ENCODE peak calls at places on chromosomes 2 and 18, in four cellular contexts. V is endothelial cell of umbilical vein, B is prostate gland, Q is suprapubic skin. S is an unnamed sample.

GRCh38 chr18:11951390-11951851 is 29.9 kb upstream of the IMPA2 start:
- DNase-seq in V (no peak), B (no peak), Q (no peak), S (no peak)

GRCh38 chr2:68475110-68475509 is 7.7 kb downstream of the APLF start:
- DNase-seq in V (no peak), B (no peak), Q (no peak), S (no peak)

GRCh38 chr2:39568561-39569006 is 97.1 kb upstream of the TMEM178A start:
- DNase-seq in V (peak; percentile 89), B (no peak), Q (no peak), S (peak; percentile 23)

GRCh38 chr2:191255271-191255670 is 10.1 kb downstream of the MYO1B start:
- DNase-seq in V (no peak), B (no peak), Q (no peak), S (no peak)

GRCh38 chr2:201040867-201041628 is 30.4 kb downstream of the HYCC2 start:
- DNase-seq in V (no peak), B (no peak), Q (no peak), S (no peak)

GRCh38 chr2:216540920-216541319 is 42.3 kb downstream of the RPL37A start:
- DNase-seq in V (no peak), B (peak; percentile 27), Q (no peak), S (no peak)

GRCh38 chr18:58416704-58417683 is 211.9 kb downstream of the ALPK2 start:
- DNase-seq in V (no peak), B (no peak), Q (no peak), S (no peak)

GRCh38 chr18:11146238-11146946 is 3.0 kb downstream of the PIEZO2 start:
- DNase-seq in V (no peak), B (no peak), Q (no peak), S (no peak)

GRCh38 chr2:113826346-113827285 is 63.3 kb upstream of the ACTR3 start:
- DNase-seq in V (no peak), B (no peak), Q (no peak), S (no peak)

GRCh38 chr18:13831864-13832508 is 8.0 kb downstream of the MC5R start:
- DNase-seq in V (no peak), B (no peak), Q (no peak), S (no peak)

GRCh38 chr2:3598197-3598910 is 3.4 kb downstream of the COLEC11 start:
- DNase-seq in V (no peak), B (no peak), Q (no peak), S (no peak)

GRCh38 chr2:44171018-44171417 is 2.3 kb downstream of the PPM1B start:
- DNase-seq in V (peak; percentile 41), B (no peak), Q (no peak), S (no peak)

GRCh38 chr2:217307023-217307422 is 447.2 kb upstream of the TNP1 start:
- DNase-seq in V (no peak), B (no peak), Q (no peak), S (no peak)

GRCh38 chr2:71455741-71456569 is 2.6 kb downstream of the DYSF start:
- DNase-seq in V (peak; percentile 71), B (no peak), Q (no peak), S (no peak)

GRCh38 chr2:164617466-164617865 is 3.8 kb downstream of the GRB14 start:
- DNase-seq in V (peak; percentile 50), B (no peak), Q (no peak), S (peak; percentile 72)

GRCh38 chr2:172525601-172526000 is 30.3 kb upstream of the PDK1 start:
- DNase-seq in V (no peak), B (no peak), Q (no peak), S (no peak)

GRCh38 chr2:70062270-70062669 is 25.0 kb upstream of the PCBP1 start:
- DNase-seq in V (no peak), B (no peak), Q (no peak), S (no peak)

DNA sequence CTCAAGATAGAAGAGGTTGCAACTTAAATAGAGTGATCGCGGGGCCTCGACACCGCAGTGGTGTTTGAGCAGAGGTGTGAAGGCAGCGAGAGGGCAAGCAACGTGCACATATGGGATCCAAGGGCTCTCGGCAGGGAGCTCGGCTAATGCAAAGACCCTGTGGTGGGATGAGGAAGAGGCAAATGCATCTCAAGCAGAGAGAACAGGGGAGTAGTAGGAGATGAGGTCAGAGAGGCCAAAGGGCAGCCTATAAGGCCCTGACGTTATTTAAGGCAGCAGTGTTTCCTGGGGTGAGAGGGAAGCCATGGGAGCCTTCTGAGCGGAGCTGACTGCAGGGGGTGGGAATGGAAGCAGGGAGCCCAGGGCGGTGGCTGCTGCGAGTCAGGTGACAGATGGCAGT is 74.5 kb downstream of the MRPS9 start:
- DNase-seq in V (no peak), B (no peak), Q (no peak), S (no peak)
- TF ChIP-seq POLR2A in V (no peak), B (no peak), Q (no peak), S (no peak)

DNA sequence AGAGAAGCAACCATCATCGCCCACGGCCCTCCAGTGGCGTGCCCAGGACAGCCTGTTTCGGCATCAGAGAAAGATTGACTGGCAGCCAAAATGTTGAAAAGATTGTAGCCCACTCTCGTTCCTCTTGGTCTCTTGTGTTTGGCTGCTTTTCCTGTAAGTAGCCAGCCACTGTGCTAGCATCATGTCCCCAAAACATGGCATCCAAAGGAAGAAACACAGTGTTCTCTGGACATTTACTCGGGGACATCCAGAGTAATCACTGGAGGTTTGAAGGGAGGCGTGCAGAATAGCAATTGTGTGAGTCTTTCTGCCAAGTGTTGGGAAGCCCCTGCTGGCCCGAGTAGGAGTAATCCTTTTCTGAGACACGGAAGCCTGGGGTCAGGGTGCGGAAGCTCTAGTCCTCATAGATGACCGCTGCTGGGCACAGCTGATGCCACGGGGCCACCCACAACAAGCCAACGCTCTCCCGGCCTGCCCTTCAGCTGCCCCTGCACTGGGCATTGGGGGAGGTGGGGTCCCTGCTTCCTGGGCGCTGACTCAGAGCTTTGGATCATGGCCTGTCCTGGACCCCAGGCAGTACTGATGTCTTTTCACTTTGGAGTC is 24.8 kb upstream of the HDAC4 start:
- DNase-seq in V (no peak), B (no peak), Q (no peak), S (no peak)
- TF ChIP-seq POLR2A in V (no peak), B (no peak), Q (no peak), S (no peak)

DNA sequence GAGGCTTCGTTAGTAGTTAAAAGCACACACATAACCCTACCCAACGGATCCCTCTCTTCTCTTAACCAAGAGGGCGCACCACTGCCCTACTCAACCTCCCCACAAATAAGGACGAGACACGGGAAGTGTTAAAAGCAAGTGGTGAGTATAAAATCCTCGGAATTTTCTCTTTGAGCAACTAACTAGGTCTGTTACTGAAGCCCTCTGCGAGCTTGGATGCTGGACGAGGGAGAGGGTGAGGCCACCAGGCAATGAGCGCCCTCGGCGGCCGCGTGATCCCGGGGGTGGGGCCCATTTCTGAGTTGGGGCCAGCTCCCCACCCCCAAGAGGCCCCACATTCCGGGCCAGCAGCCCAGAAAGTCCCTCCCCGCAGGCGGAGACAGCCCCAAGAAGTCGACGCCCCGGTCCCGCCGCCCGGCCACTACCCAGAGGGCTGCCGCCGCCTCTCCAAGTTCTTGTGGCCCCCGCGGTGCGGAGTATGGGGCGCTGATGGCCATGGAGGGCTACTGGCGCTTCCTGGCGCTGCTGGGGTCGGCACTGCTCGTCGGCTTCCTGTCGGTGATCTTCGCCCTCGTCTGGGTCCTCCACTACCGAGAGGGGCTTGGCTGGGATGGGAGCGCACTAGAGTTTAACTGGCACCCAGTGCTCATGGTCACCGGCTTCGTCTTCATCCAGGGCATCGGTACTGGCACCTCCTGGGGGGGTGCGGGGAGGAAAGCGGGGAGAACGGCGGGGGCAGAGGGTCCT is at the start of gene CYBRD1:
- DNase-seq in V (peak; percentile 71), B (peak; percentile 83), Q (peak; percentile 95), S (peak; percentile 71)
- TF ChIP-seq POLR2A in V (peak; percentile 59), B (peak; percentile 84), Q (peak; percentile 60), S (peak; percentile 69)

GRCh38 chr2:25339121-25339738 is 2.5 kb downstream of the DNMT3A start:
- DNase-seq in V (no peak), B (no peak), Q (no peak), S (no peak)

GRCh38 chr2:25340340-25340886 is 1.3 kb downstream of the DNMT3A start:
- DNase-seq in V (no peak), B (no peak), Q (no peak), S (no peak)

GRCh38 chr2:25341031-25341727 is 546 bp downstream of the DNMT3A start:
- DNase-seq in V (no peak), B (no peak), Q (no peak), S (peak; percentile 50)

GRCh38 chr2:25338401-25338800 is 3.3 kb downstream of the DNMT3A start:
- DNase-seq in V (no peak), B (no peak), Q (no peak), S (no peak)

DNA sequence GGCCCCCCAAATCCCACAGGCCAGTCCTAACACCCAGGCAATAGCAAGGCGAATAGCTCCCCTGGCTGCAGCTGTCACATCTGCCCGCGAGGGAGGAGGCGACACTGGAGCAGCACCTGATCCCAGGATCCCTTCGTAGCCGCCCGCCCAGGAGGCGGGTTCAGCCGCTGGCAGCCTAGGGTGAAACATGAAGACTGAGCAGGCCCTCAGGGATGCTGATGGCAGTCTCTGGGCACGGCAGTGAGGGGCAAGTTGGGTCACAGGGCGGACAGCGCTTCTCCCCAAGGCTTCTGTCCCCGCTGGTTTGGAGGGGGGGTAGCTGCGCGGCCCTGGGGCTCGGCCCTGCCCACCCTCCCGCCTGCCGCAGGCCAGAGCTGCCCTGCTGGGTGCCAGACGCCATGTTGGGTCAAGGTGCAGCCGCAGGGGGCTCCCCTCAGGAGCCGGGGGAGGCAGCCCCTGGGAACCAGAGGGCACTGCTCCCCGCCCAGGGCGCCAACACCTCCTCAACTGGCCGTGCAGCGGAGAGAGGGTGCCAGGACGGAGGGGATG is 1.9 kb downstream of the DNMT3A start:
- DNase-seq in V (no peak), B (peak; percentile 30), Q (no peak), S (no peak)
- TF ChIP-seq POLR2A in V (no peak), B (no peak), Q (no peak), S (no peak)

DNA sequence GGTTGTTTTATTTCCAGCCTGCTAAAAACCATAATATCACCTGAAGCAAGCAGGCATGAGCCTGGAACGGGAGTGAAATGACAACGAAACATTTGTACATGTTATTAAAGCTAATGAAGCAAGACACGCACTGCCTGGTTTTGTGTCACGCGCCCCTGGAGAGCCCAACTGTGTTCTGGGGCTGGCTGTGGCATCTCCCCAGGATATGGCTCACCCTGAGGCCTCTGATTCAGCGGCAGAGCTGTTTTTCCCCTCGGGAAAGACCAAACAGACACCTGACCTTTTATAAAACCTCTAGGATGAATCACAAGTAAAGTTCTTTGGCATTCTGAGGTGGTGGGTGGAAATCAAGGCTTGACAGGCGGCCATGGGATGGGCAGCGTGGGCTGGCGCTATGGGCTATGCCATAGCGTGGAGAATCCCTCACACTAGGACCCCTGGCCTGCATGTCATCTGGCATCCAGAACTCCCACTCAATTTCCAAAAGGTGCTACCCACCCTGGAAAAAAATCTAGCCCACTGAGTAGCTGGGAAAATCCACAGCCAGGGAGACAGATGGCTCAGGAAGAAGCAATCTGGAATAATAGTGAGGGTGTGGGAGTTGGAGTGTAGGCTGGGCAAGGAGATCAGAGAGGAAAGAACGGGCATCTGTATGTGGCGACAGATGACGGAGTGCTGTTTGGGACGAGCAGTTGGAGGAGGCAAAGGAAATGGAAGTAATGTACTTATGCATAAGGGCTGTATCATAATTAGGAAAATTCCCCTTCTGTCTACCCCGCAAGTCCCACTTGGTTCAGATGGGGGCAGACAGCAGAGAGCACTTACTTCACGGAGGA is 262.0 kb downstream of the AFF3 start:
- DNase-seq in V (peak; percentile 93), B (no peak), Q (no peak), S (peak; percentile 53)
- TF ChIP-seq POLR2A in V (peak; percentile 58), B (no peak), Q (no peak), S (no peak)